ENCODE peak calls at places on chromosomes 13 and 19, in six cellular contexts. One of them, this sample, is unnamed.

GRCh38 chr13:26653310-26653709 is 95.8 kb downstream of the WASF3 start:
- DNase-seq in GM23338: no peak
- DNase-seq in amygdala: no peak
- DNase-seq in H1: no peak
- DNase-seq in occipital lobe: no peak
- DNase-seq in T-helper 1 cell: no peak
- DNase-seq in this sample: no peak

GRCh38 chr19:13151605-13152355 is 1.6 kb downstream of the IER2 start:
- DNase-seq in amygdala: peak
- DNase-seq in occipital lobe: peak
- DNase-seq in T-helper 1 cell: peak
- DNase-seq in GM23338: peak
- DNase-seq in H1: peak
- DNase-seq in this sample: peak

GRCh38 chr19:11251650-11252314 is 10.5 kb downstream of the DOCK6 start:
- DNase-seq in GM23338: no peak
- DNase-seq in occipital lobe: no peak
- DNase-seq in T-helper 1 cell: no peak
- DNase-seq in H1: no peak
- DNase-seq in amygdala: no peak
- DNase-seq in this sample: no peak

GRCh38 chr13:94369862-94370491 is 109.5 kb downstream of the DCT start:
- DNase-seq in GM23338: no peak
- DNase-seq in amygdala: no peak
- DNase-seq in occipital lobe: no peak
- DNase-seq in T-helper 1 cell: no peak
- DNase-seq in H1: no peak
- DNase-seq in this sample: no peak

GRCh38 chr19:44808463-44809371 is at the start of gene BCAM:
- DNase-seq in H1: peak
- DNase-seq in amygdala: peak
- DNase-seq in occipital lobe: no peak
- DNase-seq in T-helper 1 cell: no peak
- DNase-seq in GM23338: peak
- DNase-seq in this sample: peak

GRCh38 chr13:79749985-79750551 is 269.1 kb downstream of the NDFIP2 start:
- DNase-seq in T-helper 1 cell: no peak
- DNase-seq in amygdala: no peak
- DNase-seq in H1: no peak
- DNase-seq in occipital lobe: no peak
- DNase-seq in GM23338: peak
- DNase-seq in this sample: no peak

GRCh38 chr13:52128714-52129700 is at the start of gene NEK5:
- DNase-seq in H1: peak
- DNase-seq in T-helper 1 cell: peak
- DNase-seq in GM23338: peak
- DNase-seq in amygdala: peak
- DNase-seq in occipital lobe: peak
- DNase-seq in this sample: peak

GRCh38 chr19:34888091-34888490 is 38.6 kb upstream of the ZNF30 start:
- DNase-seq in amygdala: no peak
- DNase-seq in H1: no peak
- DNase-seq in GM23338: peak
- DNase-seq in occipital lobe: no peak
- DNase-seq in T-helper 1 cell: no peak
- DNase-seq in this sample: no peak

GRCh38 chr13:112350300-112350699 is 25.9 kb upstream of the SPACA7 start:
- DNase-seq in T-helper 1 cell: no peak
- DNase-seq in H1: no peak
- DNase-seq in occipital lobe: no peak
- DNase-seq in GM23338: no peak
- DNase-seq in amygdala: no peak
- DNase-seq in this sample: no peak

GRCh38 chr13:102280366-102280765 is 121.5 kb downstream of the FGF14 start:
- DNase-seq in amygdala: no peak
- DNase-seq in GM23338: no peak
- DNase-seq in T-helper 1 cell: no peak
- DNase-seq in H1: no peak
- DNase-seq in occipital lobe: no peak
- DNase-seq in this sample: no peak

GRCh38 chr13:58855283-58855682 is 1223.7 kb downstream of the PCDH17 start:
- DNase-seq in GM23338: no peak
- DNase-seq in amygdala: no peak
- DNase-seq in H1: no peak
- DNase-seq in occipital lobe: no peak
- DNase-seq in T-helper 1 cell: no peak
- DNase-seq in this sample: no peak

GRCh38 chr13:47553329-47553977 is 447.6 kb downstream of the SUCLA2 start:
- DNase-seq in occipital lobe: no peak
- DNase-seq in amygdala: no peak
- DNase-seq in GM23338: peak
- DNase-seq in T-helper 1 cell: no peak
- DNase-seq in H1: no peak
- DNase-seq in this sample: no peak

GRCh38 chr19:48315712-48316111 is 9.6 kb upstream of the EMP3 start:
- DNase-seq in occipital lobe: no peak
- DNase-seq in H1: no peak
- DNase-seq in GM23338: no peak
- DNase-seq in T-helper 1 cell: no peak
- DNase-seq in amygdala: no peak
- DNase-seq in this sample: no peak

GRCh38 chr13:110334256-110334655 is 27.2 kb downstream of the COL4A2 start:
- DNase-seq in GM23338: no peak
- DNase-seq in amygdala: no peak
- DNase-seq in occipital lobe: no peak
- DNase-seq in T-helper 1 cell: no peak
- DNase-seq in H1: no peak
- DNase-seq in this sample: no peak

GRCh38 chr13:77637583-77637982 is 59.9 kb upstream of the SLAIN1 start:
- DNase-seq in H1: no peak
- DNase-seq in GM23338: no peak
- DNase-seq in T-helper 1 cell: no peak
- DNase-seq in amygdala: no peak
- DNase-seq in occipital lobe: no peak
- DNase-seq in this sample: no peak

GRCh38 chr19:7916908-7917291 is 2.3 kb downstream of the TGFBR3L start:
- DNase-seq in GM23338: peak
- DNase-seq in occipital lobe: no peak
- DNase-seq in T-helper 1 cell: no peak
- DNase-seq in H1: no peak
- DNase-seq in amygdala: no peak
- DNase-seq in this sample: no peak